ENCODE peak calls at places on chromosomes 6 and 20, in five cellular contexts. X is psoas muscle, F is aorta, Y is foreskin keratinocyte, Z is Karpas-422. T is an unnamed sample. For H3K4me1, the result is how much of the 10 kb centered on the place peaks cover.

GRCh38 chr6:21664263-21665081 is 70.9 kb downstream of the SOX4 start:
- DNase-seq in Y (peak), Z (no peak), X (peak), F (peak), T (peak)

GRCh38 chr6:133939778-133940667 is 13.0 kb upstream of the TBPL1 start:
- DNase-seq in Y (peak), F (no peak), X (no peak), Z (peak), T (no peak)

GRCh38 chr20:21516861-21517565 is 3.1 kb upstream of the NKX2-2 start:
- DNase-seq in Y (no peak), X (no peak), Z (no peak), F (no peak), T (no peak)

GRCh38 chr6:149064026-149065017 is 253.2 kb upstream of the TAB2 start:
- DNase-seq in X (no peak), Y (no peak), Z (peak), F (no peak), T (no peak)

GRCh38 chr20:445514-446336 is 16.6 kb downstream of the TBC1D20 start:
- DNase-seq in Z (no peak), Y (no peak), F (no peak), X (no peak), T (no peak)

GRCh38 chr20:52103469-52103910 is 88.1 kb downstream of the ZFP64 start:
- DNase-seq in Z (no peak), F (no peak), X (no peak), Y (peak), T (no peak)

GRCh38 chr6:40597301-40597700 is 10.1 kb upstream of the LRFN2 start:
- DNase-seq in Z (no peak), X (no peak), F (no peak), Y (no peak), T (no peak)

GRCh38 chr20:64031822-64032314 is 4.1 kb upstream of the C20orf204 start:
- DNase-seq in F (no peak), X (no peak), Y (no peak), Z (no peak), T (no peak)

GRCh38 chr6:41836022-41836659 is 48.6 kb downstream of the TOMM6 start:
- DNase-seq in F (no peak), X (no peak), Z (peak), Y (no peak), T (no peak)

GRCh38 chr6:155628315-155628714 is 172.7 kb upstream of the NOX3 start:
- DNase-seq in Z (no peak), X (no peak), Y (no peak), F (no peak), T (no peak)

GRCh38 chr20:3654326-3655031 is 8.7 kb downstream of the GFRA4 start:
- DNase-seq in F (no peak), X (no peak), Y (no peak), Z (no peak), T (no peak)

GRCh38 chr6:75202676-75203131 is 3.1 kb downstream of the COL12A1 start:
- DNase-seq in X (no peak), F (no peak), Y (peak), Z (no peak), T (no peak)

GRCh38 chr6:91509039-91509438 is 922.2 kb upstream of the MAP3K7 start:
- DNase-seq in X (no peak), F (no peak), Z (no peak), Y (no peak), T (no peak)

GRCh38 chr6:7137335-7138106 is 29.8 kb downstream of the RREB1 start:
- DNase-seq in F (peak), Y (peak), X (peak), Z (no peak), T (peak)

GRCh38 chr6:77740380-77740779 is 87.5 kb downstream of the MEI4 start:
- DNase-seq in X (no peak), Y (peak), Z (peak), F (no peak), T (no peak)

GRCh38 chr6:133923938-133924593 is 29.0 kb upstream of the TBPL1 start:
- DNase-seq in X (peak), F (peak), Y (peak), Z (peak), T (peak)

GRCh38 chr20:19457551-19457950 is 245.1 kb downstream of the SLC24A3 start:
- DNase-seq in Y (no peak), X (no peak), F (no peak), Z (no peak), T (no peak)

GRCh38 chr20:6122111-6122872 is 538 bp downstream of the FERMT1 start:
- DNase-seq in Z (no peak), F (no peak), X (no peak), Y (peak), T (no peak)

GRCh38 chr20:16637814-16638213 is 64.6 kb upstream of the KIF16B start:
- DNase-seq in Z (no peak), X (no peak), Y (no peak), F (no peak), T (no peak)

GRCh38 chr20:15854871-15855270 is 718.4 kb downstream of the KIF16B start:
- DNase-seq in Z (peak), X (no peak), Y (no peak), F (no peak), T (no peak)

GRCh38 chr20:14568701-14569100 is 231.3 kb upstream of the FLRT3 start:
- DNase-seq in X (no peak), Z (no peak), F (no peak), Y (no peak), T (no peak)

GRCh38 chr6:72461144-72461543 is 160.7 kb upstream of the KCNQ5 start:
- DNase-seq in X (no peak), Z (no peak), Y (no peak), F (no peak), T (no peak)

GRCh38 chr6:87789198-87789899 is 87.3 kb upstream of the AKIRIN2 start:
- DNase-seq in Z (no peak), F (no peak), Y (peak), X (no peak), T (peak)

GRCh38 chr6:41894366-41895299 is 542 bp downstream of the USP49 start:
- DNase-seq in Y (no peak), X (no peak), F (peak), Z (peak), T (no peak)

GRCh38 chr6:169559001-169559441 is 142.8 kb downstream of the WDR27 start:
- DNase-seq in X (no peak), Z (no peak), F (no peak), Y (peak), T (no peak)

GRCh38 chr6:14676084-14676483 is 558.5 kb downstream of the CD83 start:
- DNase-seq in F (no peak), Z (no peak), Y (peak), X (no peak), T (no peak)

GRCh38 chr20:17822039-17822438 is 122.3 kb downstream of the BANF2 start:
- DNase-seq in Z (no peak), Y (no peak), F (no peak), X (no peak), T (no peak)

GRCh38 chr6:71239694-71240093 is 48.9 kb upstream of the OGFRL1 start:
- DNase-seq in X (no peak), Z (no peak), Y (no peak), F (no peak), T (no peak)

GRCh38 chr6:54874349-54875048 is 27.9 kb downstream of the FAM83B start:
- DNase-seq in Z (no peak), Y (peak), F (no peak), X (no peak), T (no peak)

GRCh38 chr20:24773751-24774201 is 175.3 kb upstream of the CST7 start:
- DNase-seq in Y (peak), X (no peak), Z (no peak), F (no peak), T (no peak)

GRCh38 chr6:156756630-156757610 is 20.3 kb upstream of the ARID1B start:
- DNase-seq in F (no peak), Z (no peak), Y (no peak), X (no peak), T (no peak)

GRCh38 chr6:17115251-17116089 is 13.6 kb downstream of the STMND1 start:
- DNase-seq in Y (peak), F (no peak), X (no peak), Z (no peak), T (no peak)

GRCh38 chr20:23132293-23132929 is 46.3 kb upstream of the CD93 start:
- DNase-seq in F (peak), Y (no peak), X (no peak), Z (no peak), T (peak)

GRCh38 chr6:161066511-161066910 is 74.9 kb downstream of the MAP3K4 start:
- DNase-seq in X (no peak), Y (peak), F (no peak), Z (no peak), T (no peak)

GRCh38 chr6:109326346-109326745 is 55.9 kb downstream of the CD164 start:
- DNase-seq in F (no peak), Z (no peak), Y (no peak), X (no peak), T (no peak)

GRCh38 chr6:109325400-109325801 is 56.9 kb downstream of the CD164 start:
- DNase-seq in Y (no peak), F (no peak), X (no peak), Z (no peak), T (peak)

GRCh38 chr6:109321752-109322151 is 60.5 kb downstream of the CD164 start:
- DNase-seq in F (no peak), X (no peak), Z (no peak), Y (no peak), T (no peak)

GRCh38 chr6:109327502-109327901 is 54.8 kb downstream of the CD164 start:
- DNase-seq in Z (no peak), X (no peak), Y (no peak), F (no peak), T (peak)

DNA sequence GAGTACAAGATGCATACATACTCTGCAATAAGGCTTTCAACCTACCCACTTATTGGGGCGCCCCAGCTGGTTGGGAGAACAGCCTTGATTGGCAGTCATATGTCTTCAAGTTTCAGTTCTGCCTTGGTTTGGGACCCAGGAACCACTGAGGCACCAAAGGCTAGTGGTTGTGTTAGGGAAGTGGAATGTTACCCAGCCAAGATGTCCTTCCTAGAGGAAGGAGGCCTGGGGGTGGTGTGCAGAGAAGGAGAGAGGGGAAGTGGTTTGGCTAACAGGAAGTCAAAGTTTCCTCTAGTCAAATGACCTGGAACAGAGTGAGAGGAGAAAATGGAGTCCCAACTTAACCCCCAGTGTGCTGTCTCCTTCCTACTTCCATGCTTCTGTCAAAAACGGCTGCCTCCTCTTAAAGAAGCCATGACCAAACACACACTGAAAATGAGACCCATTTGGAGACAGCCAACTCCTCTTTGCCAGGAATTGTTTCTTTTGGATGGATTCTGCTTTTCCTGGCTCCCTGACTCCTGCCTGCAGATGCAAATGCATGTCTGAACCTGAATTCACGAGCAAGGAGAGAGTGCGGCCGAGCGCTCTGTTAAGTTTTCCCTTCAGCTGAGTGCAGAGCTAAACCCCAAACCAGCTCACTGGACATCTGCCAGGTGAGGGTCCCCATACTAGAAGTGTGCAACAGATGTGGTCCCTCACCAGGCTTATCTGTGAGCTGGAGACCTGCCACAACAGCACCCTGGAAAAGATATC is 59.3 kb downstream of the CD164 start:
- DNase-seq in X (no peak), Y (peak), F (peak), Z (peak), T (peak)
- H3K4me1 ChIP-seq in X (under half), Y (under half), F (under half), Z (under half), T (under half)

GRCh38 chr6:128158496-128158895 is 257.6 kb upstream of the THEMIS start:
- DNase-seq in Y (no peak), Z (no peak), X (no peak), F (no peak), T (no peak)

GRCh38 chr6:128161263-128161662 is 260.4 kb upstream of the THEMIS start:
- DNase-seq in Z (no peak), Y (no peak), F (no peak), X (no peak), T (no peak)

GRCh38 chr6:128161839-128162238 is 261.0 kb upstream of the THEMIS start:
- DNase-seq in Y (no peak), X (no peak), F (no peak), Z (no peak), T (no peak)

GRCh38 chr6:128164254-128164653 is 263.4 kb upstream of the THEMIS start:
- DNase-seq in F (no peak), Z (no peak), Y (no peak), X (no peak), T (no peak)

DNA sequence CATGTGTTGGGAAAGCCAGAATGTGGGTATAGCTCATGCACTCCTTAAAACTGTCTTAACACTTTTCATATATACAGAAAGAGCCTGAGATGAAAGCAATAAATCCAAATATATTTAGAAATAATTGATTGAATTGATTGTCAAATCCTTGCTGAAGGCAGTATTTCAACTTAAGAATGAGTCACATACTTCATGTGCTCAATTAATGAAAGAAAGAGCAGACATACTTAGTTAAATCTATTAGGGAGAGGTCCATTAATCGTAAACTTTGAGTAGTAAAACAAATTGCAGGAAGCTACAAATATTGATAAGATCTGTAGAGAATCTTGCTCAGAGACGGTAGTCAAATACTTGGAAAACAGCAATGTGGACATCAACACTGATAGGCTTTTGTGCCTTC is 261.6 kb upstream of the THEMIS start:
- DNase-seq in Z (no peak), X (no peak), Y (no peak), F (no peak), T (no peak)
- H3K4me1 ChIP-seq in Z (under half), X (under half), Y (under half), F (under half), T (under half)

DNA sequence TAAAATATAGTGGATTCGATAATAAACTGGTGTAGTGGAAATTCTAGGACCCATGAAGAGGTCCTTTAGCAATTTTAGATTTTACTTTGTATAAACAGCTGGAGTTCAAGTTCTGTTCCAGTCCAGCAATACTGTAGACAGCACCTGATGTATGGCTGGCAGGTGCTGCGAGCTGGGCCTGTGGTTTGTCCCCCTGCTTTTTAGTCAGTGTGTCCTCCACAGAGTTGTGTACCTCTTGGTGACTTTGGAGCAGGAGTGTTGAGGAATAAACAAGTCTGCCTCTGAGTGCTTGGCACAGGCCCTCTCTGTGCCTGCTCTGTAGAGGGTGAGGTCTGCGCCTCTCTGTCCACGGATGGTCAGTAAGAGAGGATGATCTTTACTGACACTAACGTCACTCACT is 13.8 kb downstream of the STX16 start:
- DNase-seq in Z (no peak), X (no peak), Y (no peak), F (no peak), T (no peak)
- H3K4me1 ChIP-seq in Z (half or more), X (under half), Y (under half), F (under half), T (under half)

DNA sequence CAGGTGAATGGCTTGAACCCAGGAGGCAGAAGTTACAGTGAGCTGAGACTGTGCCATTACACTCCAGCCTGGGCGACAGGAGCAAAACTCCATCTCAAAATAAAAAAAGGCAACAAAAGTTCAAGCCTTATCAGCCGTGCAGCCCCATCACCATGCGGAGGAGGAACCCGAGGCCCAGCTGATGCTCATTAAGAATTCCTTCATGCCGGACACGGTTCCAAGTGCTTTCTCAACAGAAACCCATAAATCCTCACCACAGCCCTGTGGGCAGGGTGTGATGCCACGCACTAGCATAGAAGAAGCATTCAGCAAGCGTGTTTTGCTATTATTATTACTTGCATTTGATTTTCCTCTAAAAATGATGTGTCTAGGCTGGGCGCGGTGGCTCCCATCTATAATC is 56.3 kb downstream of the PREX1 start:
- DNase-seq in Y (no peak), F (no peak), X (no peak), Z (no peak), T (no peak)
- H3K4me1 ChIP-seq in Y (under half), F (under half), X (under half), Z (under half), T (under half)

GRCh38 chr20:50528804-50529351 is 18.7 kb downstream of the PTPN1 start:
- DNase-seq in Y (no peak), Z (no peak), X (no peak), F (no peak), T (no peak)
- H3K4me1 ChIP-seq in Y (under half), Z (under half), X (half or more), F (under half), T (under half)

GRCh38 chr6:102520981-102521380 is 1127.5 kb downstream of the GRIK2 start:
- DNase-seq in X (no peak), Z (no peak), Y (no peak), F (no peak), T (no peak)

GRCh38 chr6:102517506-102517905 is 1124.0 kb downstream of the GRIK2 start:
- DNase-seq in X (no peak), F (no peak), Y (no peak), Z (no peak), T (no peak)
- H3K4me1 ChIP-seq in X (under half), F (under half), Y (under half), Z (under half), T (under half)